ENCODE peak calls at places on chromosome 11, in ten cellular contexts. One of them, this sample, is unnamed.

GRCh38 chr11:105577645-105578044 is 32.2 kb upstream of the GRIA4 start:
- DNase-seq in activated CD4-positive, alpha-beta memory T cell treated with anti-CD3 and anti-CD28 coated beads, Interleukin-2, amount 10 ng/mL, durations not matched to agents 7 days and 5 days: no peak
- DNase-seq in adrenal gland: no peak
- DNase-seq in NCI-H2081 treated with DMSO at 0.1 percent for 48 hours: no peak
- DNase-seq in fibroblast of gingiva: peak; percentile 2
- DNase-seq in EH: no peak
- DNase-seq in stimulated activated CD4-positive, alpha-beta T cell treated with anti-CD3 and anti-CD28 coated beads, Interleukin-1b, Interleukin-23, amount 100 ng/mL, for 1 hour: no peak
- DNase-seq in T-helper 1 cell: no peak
- DNase-seq in natural killer cell: no peak
- DNase-seq in caudate nucleus: no peak
- DNase-seq in this sample: no peak

GRCh38 chr11:13327421-13327820 is 49.8 kb downstream of the BMAL1 start:
- DNase-seq in T-helper 1 cell: no peak
- DNase-seq in fibroblast of gingiva: no peak
- DNase-seq in EH: no peak
- DNase-seq in stimulated activated CD4-positive, alpha-beta T cell treated with anti-CD3 and anti-CD28 coated beads, Interleukin-1b, Interleukin-23, amount 100 ng/mL, for 1 hour: no peak
- DNase-seq in caudate nucleus: no peak
- DNase-seq in NCI-H2081 treated with DMSO at 0.1 percent for 48 hours: peak; percentile 48
- DNase-seq in activated CD4-positive, alpha-beta memory T cell treated with anti-CD3 and anti-CD28 coated beads, Interleukin-2, amount 10 ng/mL, durations not matched to agents 7 days and 5 days: no peak
- DNase-seq in adrenal gland: no peak
- DNase-seq in natural killer cell: no peak
- DNase-seq in this sample: no peak

GRCh38 chr11:90468923-90469322 is 246.1 kb upstream of the CHORDC1 start:
- DNase-seq in EH: no peak
- DNase-seq in NCI-H2081 treated with DMSO at 0.1 percent for 48 hours: no peak
- DNase-seq in activated CD4-positive, alpha-beta memory T cell treated with anti-CD3 and anti-CD28 coated beads, Interleukin-2, amount 10 ng/mL, durations not matched to agents 7 days and 5 days: no peak
- DNase-seq in caudate nucleus: no peak
- DNase-seq in fibroblast of gingiva: no peak
- DNase-seq in adrenal gland: no peak
- DNase-seq in natural killer cell: no peak
- DNase-seq in stimulated activated CD4-positive, alpha-beta T cell treated with anti-CD3 and anti-CD28 coated beads, Interleukin-1b, Interleukin-23, amount 100 ng/mL, for 1 hour: no peak
- DNase-seq in T-helper 1 cell: no peak
- DNase-seq in this sample: no peak

GRCh38 chr11:78753297-78753696 is 178.6 kb upstream of the NARS2 start:
- DNase-seq in T-helper 1 cell: no peak
- DNase-seq in natural killer cell: no peak
- DNase-seq in adrenal gland: no peak
- DNase-seq in activated CD4-positive, alpha-beta memory T cell treated with anti-CD3 and anti-CD28 coated beads, Interleukin-2, amount 10 ng/mL, durations not matched to agents 7 days and 5 days: no peak
- DNase-seq in fibroblast of gingiva: no peak
- DNase-seq in caudate nucleus: no peak
- DNase-seq in stimulated activated CD4-positive, alpha-beta T cell treated with anti-CD3 and anti-CD28 coated beads, Interleukin-1b, Interleukin-23, amount 100 ng/mL, for 1 hour: no peak
- DNase-seq in NCI-H2081 treated with DMSO at 0.1 percent for 48 hours: no peak
- DNase-seq in EH: no peak
- DNase-seq in this sample: no peak

GRCh38 chr11:43845816-43846215 is 34.8 kb upstream of the ALKBH3 start:
- DNase-seq in caudate nucleus: no peak
- DNase-seq in stimulated activated CD4-positive, alpha-beta T cell treated with anti-CD3 and anti-CD28 coated beads, Interleukin-1b, Interleukin-23, amount 100 ng/mL, for 1 hour: no peak
- DNase-seq in natural killer cell: no peak
- DNase-seq in T-helper 1 cell: no peak
- DNase-seq in EH: peak; percentile 72
- DNase-seq in adrenal gland: no peak
- DNase-seq in activated CD4-positive, alpha-beta memory T cell treated with anti-CD3 and anti-CD28 coated beads, Interleukin-2, amount 10 ng/mL, durations not matched to agents 7 days and 5 days: no peak
- DNase-seq in NCI-H2081 treated with DMSO at 0.1 percent for 48 hours: no peak
- DNase-seq in fibroblast of gingiva: peak; percentile 15
- DNase-seq in this sample: no peak

GRCh38 chr11:79438631-79439429 is 2.0 kb downstream of the TENM4 start:
- DNase-seq in fibroblast of gingiva: no peak
- DNase-seq in activated CD4-positive, alpha-beta memory T cell treated with anti-CD3 and anti-CD28 coated beads, Interleukin-2, amount 10 ng/mL, durations not matched to agents 7 days and 5 days: no peak
- DNase-seq in natural killer cell: no peak
- DNase-seq in stimulated activated CD4-positive, alpha-beta T cell treated with anti-CD3 and anti-CD28 coated beads, Interleukin-1b, Interleukin-23, amount 100 ng/mL, for 1 hour: no peak
- DNase-seq in EH: peak; percentile 32
- DNase-seq in caudate nucleus: no peak
- DNase-seq in NCI-H2081 treated with DMSO at 0.1 percent for 48 hours: no peak
- DNase-seq in adrenal gland: peak; percentile 25
- DNase-seq in T-helper 1 cell: no peak
- DNase-seq in this sample: no peak

GRCh38 chr11:48150213-48150612 is 66.4 kb upstream of the OR4B1 start:
- DNase-seq in stimulated activated CD4-positive, alpha-beta T cell treated with anti-CD3 and anti-CD28 coated beads, Interleukin-1b, Interleukin-23, amount 100 ng/mL, for 1 hour: no peak
- DNase-seq in T-helper 1 cell: no peak
- DNase-seq in natural killer cell: no peak
- DNase-seq in adrenal gland: no peak
- DNase-seq in EH: no peak
- DNase-seq in activated CD4-positive, alpha-beta memory T cell treated with anti-CD3 and anti-CD28 coated beads, Interleukin-2, amount 10 ng/mL, durations not matched to agents 7 days and 5 days: no peak
- DNase-seq in NCI-H2081 treated with DMSO at 0.1 percent for 48 hours: no peak
- DNase-seq in caudate nucleus: no peak
- DNase-seq in fibroblast of gingiva: no peak
- DNase-seq in this sample: no peak

GRCh38 chr11:73950869-73951710 is at the start of gene DNAJB13:
- DNase-seq in stimulated activated CD4-positive, alpha-beta T cell treated with anti-CD3 and anti-CD28 coated beads, Interleukin-1b, Interleukin-23, amount 100 ng/mL, for 1 hour: no peak
- DNase-seq in adrenal gland: peak; percentile 43
- DNase-seq in natural killer cell: no peak
- DNase-seq in activated CD4-positive, alpha-beta memory T cell treated with anti-CD3 and anti-CD28 coated beads, Interleukin-2, amount 10 ng/mL, durations not matched to agents 7 days and 5 days: peak; percentile 45
- DNase-seq in fibroblast of gingiva: no peak
- DNase-seq in NCI-H2081 treated with DMSO at 0.1 percent for 48 hours: no peak
- DNase-seq in EH: peak; percentile 68
- DNase-seq in T-helper 1 cell: no peak
- DNase-seq in caudate nucleus: no peak
- DNase-seq in this sample: peak; percentile 42

GRCh38 chr11:120219157-120219934 is 8.5 kb downstream of the OAF start:
- DNase-seq in adrenal gland: peak; percentile 85
- DNase-seq in T-helper 1 cell: no peak
- DNase-seq in activated CD4-positive, alpha-beta memory T cell treated with anti-CD3 and anti-CD28 coated beads, Interleukin-2, amount 10 ng/mL, durations not matched to agents 7 days and 5 days: no peak
- DNase-seq in EH: no peak
- DNase-seq in fibroblast of gingiva: no peak
- DNase-seq in NCI-H2081 treated with DMSO at 0.1 percent for 48 hours: no peak
- DNase-seq in natural killer cell: no peak
- DNase-seq in caudate nucleus: no peak
- DNase-seq in stimulated activated CD4-positive, alpha-beta T cell treated with anti-CD3 and anti-CD28 coated beads, Interleukin-1b, Interleukin-23, amount 100 ng/mL, for 1 hour: no peak
- DNase-seq in this sample: no peak

GRCh38 chr11:33704240-33705002 is 3.8 kb upstream of the C11orf91 start:
- DNase-seq in activated CD4-positive, alpha-beta memory T cell treated with anti-CD3 and anti-CD28 coated beads, Interleukin-2, amount 10 ng/mL, durations not matched to agents 7 days and 5 days: no peak
- DNase-seq in T-helper 1 cell: no peak
- DNase-seq in NCI-H2081 treated with DMSO at 0.1 percent for 48 hours: no peak
- DNase-seq in stimulated activated CD4-positive, alpha-beta T cell treated with anti-CD3 and anti-CD28 coated beads, Interleukin-1b, Interleukin-23, amount 100 ng/mL, for 1 hour: no peak
- DNase-seq in EH: no peak
- DNase-seq in adrenal gland: peak; percentile 21
- DNase-seq in caudate nucleus: no peak
- DNase-seq in natural killer cell: no peak
- DNase-seq in fibroblast of gingiva: no peak
- DNase-seq in this sample: no peak

GRCh38 chr11:102453286-102453797 is 777 bp upstream of the TMEM123 start:
- DNase-seq in T-helper 1 cell: no peak
- DNase-seq in caudate nucleus: no peak
- DNase-seq in stimulated activated CD4-positive, alpha-beta T cell treated with anti-CD3 and anti-CD28 coated beads, Interleukin-1b, Interleukin-23, amount 100 ng/mL, for 1 hour: no peak
- DNase-seq in activated CD4-positive, alpha-beta memory T cell treated with anti-CD3 and anti-CD28 coated beads, Interleukin-2, amount 10 ng/mL, durations not matched to agents 7 days and 5 days: no peak
- DNase-seq in EH: no peak
- DNase-seq in NCI-H2081 treated with DMSO at 0.1 percent for 48 hours: no peak
- DNase-seq in fibroblast of gingiva: no peak
- DNase-seq in adrenal gland: no peak
- DNase-seq in natural killer cell: no peak
- DNase-seq in this sample: no peak